ENCODE peak calls at places on chromosome 19, in nine cellular contexts. R, B, Y, I, S, Q, F, N and G are unnamed samples.

GRCh38 chr19:45632468-45633196 is 6.6 kb downstream of the EML2 start:
- ATAC-seq in B (peak; percentile 99), Q (no peak), I (peak; percentile 98), R (no peak), F (peak; percentile 42), S (peak; percentile 49), Y (peak; percentile 39), N (no peak), G (peak; percentile 95)

GRCh38 chr19:13053761-13054604 is 48.7 kb downstream of the LYL1 start:
- ATAC-seq in Y (no peak), F (no peak), R (no peak), Q (no peak), B (peak; percentile 66), S (no peak), I (peak; percentile 42), N (no peak), G (peak; percentile 1)

GRCh38 chr19:17616961-17617806 is 61.7 kb downstream of the COLGALT1 start:
- ATAC-seq in F (no peak), R (peak; percentile 21), N (no peak), Q (peak; percentile 11), B (peak; percentile 23), S (no peak), Y (peak; percentile 21), I (no peak), G (no peak)

GRCh38 chr19:47779524-47780214 is 1.2 kb downstream of the SELENOW start:
- ATAC-seq in R (no peak), I (peak; percentile 88), Y (no peak), Q (no peak), S (no peak), B (peak; percentile 48), N (no peak), F (no peak), G (no peak)

GRCh38 chr19:1287622-1288527 is 2.2 kb downstream of the EFNA2 start:
- ATAC-seq in B (no peak), F (no peak), I (no peak), R (peak; percentile 3), Q (no peak), N (no peak), Y (no peak), S (no peak), G (no peak)

GRCh38 chr19:1624458-1624857 is 19.2 kb upstream of the UQCR11 start:
- ATAC-seq in S (peak; percentile 66), Y (peak; percentile 69), B (peak; percentile 55), N (peak; percentile 82), I (peak; percentile 32), Q (peak; percentile 79), R (peak; percentile 74), F (peak; percentile 71), G (peak; percentile 33)

GRCh38 chr19:7415163-7415856 is 66.6 kb downstream of the ARHGEF18 start:
- ATAC-seq in R (no peak), F (no peak), Y (no peak), S (no peak), B (no peak), N (no peak), I (no peak), Q (no peak), G (no peak)

GRCh38 chr19:46042252-46042883 is 1.6 kb upstream of the IGFL4 start:
- ATAC-seq in Y (no peak), I (no peak), R (peak; percentile 49), Q (peak; percentile 68), F (no peak), N (no peak), S (no peak), B (no peak), G (no peak)

GRCh38 chr19:20167020-20167644 is at the start of gene ZNF486:
- ATAC-seq in I (peak; percentile 54), F (peak; percentile 96), B (peak; percentile 99), Y (peak; percentile 99), N (peak; percentile 97), S (peak; percentile 97), Q (peak; percentile 98), R (peak; percentile 97), G (peak; percentile 92)

GRCh38 chr19:55091955-55092354 is 16.3 kb downstream of the EPS8L1 start:
- ATAC-seq in F (no peak), I (no peak), B (no peak), S (no peak), Q (no peak), N (no peak), R (no peak), Y (no peak), G (peak; percentile 9)